ENCODE peak calls at places on chromosome 16, in five cellular contexts. One of them, this sample, is unnamed.

GRCh38 chr16:67027046-67027445 is 1.9 kb upstream of the CBFB start:
- DNase-seq in HepG2: no peak
- DNase-seq in GM12878: no peak
- DNase-seq in SK-N-SH: no peak
- DNase-seq in K562: no peak
- DNase-seq in this sample: no peak

GRCh38 chr16:7590934-7591333 is 258.3 kb downstream of the RBFOX1 start:
- DNase-seq in SK-N-SH: no peak
- DNase-seq in HepG2: no peak
- DNase-seq in GM12878: no peak
- DNase-seq in K562: no peak
- DNase-seq in this sample: no peak

GRCh38 chr16:51034481-51035109 is 116.5 kb downstream of the SALL1 start:
- DNase-seq in HepG2: no peak
- DNase-seq in SK-N-SH: no peak
- DNase-seq in K562: no peak
- DNase-seq in GM12878: no peak
- DNase-seq in this sample: no peak

GRCh38 chr16:14628806-14629611 is 1.1 kb downstream of the PARN start:
- DNase-seq in HepG2: no peak
- DNase-seq in GM12878: no peak
- DNase-seq in K562: no peak
- DNase-seq in SK-N-SH: peak; percentile 17
- DNase-seq in this sample: no peak

GRCh38 chr16:15976929-15977637 is 27.7 kb downstream of the ABCC1 start:
- DNase-seq in K562: no peak
- DNase-seq in GM12878: no peak
- DNase-seq in SK-N-SH: no peak
- DNase-seq in HepG2: no peak
- DNase-seq in this sample: no peak

GRCh38 chr16:69408451-69408850 is 16.0 kb upstream of the CYB5B start:
- DNase-seq in SK-N-SH: no peak
- DNase-seq in HepG2: no peak
- DNase-seq in GM12878: no peak
- DNase-seq in K562: no peak
- DNase-seq in this sample: peak; percentile 93

GRCh38 chr16:54630284-54630967 is 300.2 kb upstream of the IRX5 start:
- DNase-seq in GM12878: no peak
- DNase-seq in K562: no peak
- DNase-seq in HepG2: no peak
- DNase-seq in SK-N-SH: no peak
- DNase-seq in this sample: no peak

GRCh38 chr16:20538181-20538580 is 38.0 kb downstream of the ACSM2B start:
- DNase-seq in K562: no peak
- DNase-seq in GM12878: no peak
- DNase-seq in HepG2: peak; percentile 63
- DNase-seq in SK-N-SH: no peak
- DNase-seq in this sample: no peak

GRCh38 chr16:83147244-83147643 is 520.5 kb downstream of the CDH13 start:
- DNase-seq in HepG2: no peak
- DNase-seq in K562: no peak
- DNase-seq in SK-N-SH: no peak
- DNase-seq in GM12878: no peak
- DNase-seq in this sample: no peak

GRCh38 chr16:67950335-67950843 is 6.5 kb upstream of the LCAT start:
- DNase-seq in SK-N-SH: no peak
- DNase-seq in GM12878: no peak
- DNase-seq in HepG2: no peak
- DNase-seq in K562: no peak
- DNase-seq in this sample: no peak

GRCh38 chr16:88061346-88062110 is 110.3 kb downstream of the BANP start:
- DNase-seq in GM12878: no peak
- DNase-seq in SK-N-SH: no peak
- DNase-seq in HepG2: no peak
- DNase-seq in K562: no peak
- DNase-seq in this sample: no peak

GRCh38 chr16:52469775-52470174 is 77.2 kb downstream of the TOX3 start:
- DNase-seq in HepG2: peak; percentile 38
- DNase-seq in GM12878: no peak
- DNase-seq in K562: no peak
- DNase-seq in SK-N-SH: no peak
- DNase-seq in this sample: no peak

GRCh38 chr16:23679274-23679985 is 741 bp downstream of the PLK1 start:
- DNase-seq in K562: peak; percentile 89
- DNase-seq in HepG2: peak; percentile 63
- DNase-seq in SK-N-SH: peak; percentile 71
- DNase-seq in GM12878: no peak
- DNase-seq in this sample: no peak

GRCh38 chr16:61181982-61182381 is 854.3 kb downstream of the CDH8 start:
- DNase-seq in K562: no peak
- DNase-seq in SK-N-SH: no peak
- DNase-seq in GM12878: no peak
- DNase-seq in HepG2: no peak
- DNase-seq in this sample: no peak

GRCh38 chr16:27235055-27235937 is 32.0 kb downstream of the KDM8 start:
- DNase-seq in SK-N-SH: peak; percentile 71
- DNase-seq in GM12878: peak; percentile 38
- DNase-seq in HepG2: peak; percentile 60
- DNase-seq in K562: peak; percentile 79
- DNase-seq in this sample: peak; percentile 37

GRCh38 chr16:30925646-30926332 is 2.4 kb downstream of the FBXL19 start:
- DNase-seq in GM12878: no peak
- DNase-seq in SK-N-SH: no peak
- DNase-seq in K562: no peak
- DNase-seq in HepG2: no peak
- DNase-seq in this sample: no peak

GRCh38 chr16:56203052-56203451 is 11.8 kb downstream of the GNAO1 start:
- DNase-seq in K562: peak; percentile 60
- DNase-seq in HepG2: peak; percentile 63
- DNase-seq in GM12878: no peak
- DNase-seq in SK-N-SH: peak; percentile 44
- DNase-seq in this sample: peak; percentile 16

GRCh38 chr16:68642436-68643064 is 2.6 kb upstream of the CDH3 start:
- DNase-seq in HepG2: no peak
- DNase-seq in K562: no peak
- DNase-seq in GM12878: no peak
- DNase-seq in SK-N-SH: peak; percentile 72
- DNase-seq in this sample: no peak

GRCh38 chr16:67397451-67397801 is 4.1 kb upstream of the TPPP3 start:
- DNase-seq in SK-N-SH: no peak
- DNase-seq in K562: no peak
- DNase-seq in HepG2: no peak
- DNase-seq in GM12878: no peak
- DNase-seq in this sample: no peak

DNA sequence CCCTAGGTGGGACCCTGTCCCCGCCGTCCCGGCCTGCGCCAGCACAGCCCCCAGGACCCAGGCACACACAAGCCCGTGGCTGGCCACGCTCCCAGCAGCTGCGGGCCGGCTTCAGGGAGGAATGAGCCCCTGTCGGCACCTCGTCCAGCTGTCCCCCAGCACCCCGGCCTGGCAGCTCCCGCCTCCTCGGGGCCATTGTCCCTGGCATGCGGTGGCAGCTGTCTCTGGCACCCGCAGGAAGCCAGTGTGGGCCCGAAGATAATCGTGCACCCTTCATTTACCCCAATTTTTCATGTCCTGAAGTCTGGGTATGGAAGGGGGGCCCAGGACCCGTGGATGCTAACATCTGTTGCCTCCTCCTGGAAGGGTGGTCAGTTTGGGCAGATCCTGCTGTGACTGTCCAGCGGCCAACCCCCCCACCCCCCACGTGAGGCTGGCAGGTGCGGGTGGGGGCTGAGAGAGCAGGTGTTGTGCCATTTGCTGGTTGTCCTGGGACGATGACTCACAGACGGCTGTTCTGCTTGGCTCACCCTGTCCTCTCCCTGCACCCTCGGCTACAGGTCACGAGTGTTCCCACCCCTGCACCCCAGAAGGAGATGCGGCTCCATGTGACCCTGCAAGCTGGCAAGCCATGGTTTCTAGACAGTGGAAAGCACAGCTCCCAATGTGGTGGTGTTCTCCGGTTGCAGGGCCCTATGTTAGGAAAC is 4.0 kb upstream of the LMF1 start:
- DNase-seq in HepG2: no peak
- DNase-seq in K562: no peak
- DNase-seq in SK-N-SH: peak; percentile 36
- DNase-seq in GM12878: no peak
- DNase-seq in this sample: no peak
- TF ChIP-seq ZBTB33 in HepG2: no peak
- TF ChIP-seq ZBTB33 in K562: no peak
- TF ChIP-seq ZBTB33 in SK-N-SH: no peak
- TF ChIP-seq ZBTB33 in GM12878: no peak
- TF ChIP-seq ZBTB33 in this sample: no peak

GRCh38 chr16:86511317-86512161 is 1.2 kb downstream of the FOXF1 start:
- DNase-seq in K562: no peak
- DNase-seq in HepG2: no peak
- DNase-seq in SK-N-SH: no peak
- DNase-seq in GM12878: no peak
- DNase-seq in this sample: no peak

GRCh38 chr16:86508947-86509758 is 1.2 kb upstream of the FOXF1 start:
- DNase-seq in GM12878: no peak
- DNase-seq in SK-N-SH: no peak
- DNase-seq in K562: no peak
- DNase-seq in HepG2: no peak
- DNase-seq in this sample: peak; percentile 32

GRCh38 chr16:86508028-86508946 is 2.0 kb upstream of the FOXF1 start:
- DNase-seq in HepG2: no peak
- DNase-seq in K562: no peak
- DNase-seq in SK-N-SH: no peak
- DNase-seq in GM12878: no peak
- DNase-seq in this sample: no peak

GRCh38 chr16:86510465-86511261 is at the start of gene FOXF1:
- DNase-seq in SK-N-SH: no peak
- DNase-seq in GM12878: no peak
- DNase-seq in K562: no peak
- DNase-seq in HepG2: no peak
- DNase-seq in this sample: no peak

DNA sequence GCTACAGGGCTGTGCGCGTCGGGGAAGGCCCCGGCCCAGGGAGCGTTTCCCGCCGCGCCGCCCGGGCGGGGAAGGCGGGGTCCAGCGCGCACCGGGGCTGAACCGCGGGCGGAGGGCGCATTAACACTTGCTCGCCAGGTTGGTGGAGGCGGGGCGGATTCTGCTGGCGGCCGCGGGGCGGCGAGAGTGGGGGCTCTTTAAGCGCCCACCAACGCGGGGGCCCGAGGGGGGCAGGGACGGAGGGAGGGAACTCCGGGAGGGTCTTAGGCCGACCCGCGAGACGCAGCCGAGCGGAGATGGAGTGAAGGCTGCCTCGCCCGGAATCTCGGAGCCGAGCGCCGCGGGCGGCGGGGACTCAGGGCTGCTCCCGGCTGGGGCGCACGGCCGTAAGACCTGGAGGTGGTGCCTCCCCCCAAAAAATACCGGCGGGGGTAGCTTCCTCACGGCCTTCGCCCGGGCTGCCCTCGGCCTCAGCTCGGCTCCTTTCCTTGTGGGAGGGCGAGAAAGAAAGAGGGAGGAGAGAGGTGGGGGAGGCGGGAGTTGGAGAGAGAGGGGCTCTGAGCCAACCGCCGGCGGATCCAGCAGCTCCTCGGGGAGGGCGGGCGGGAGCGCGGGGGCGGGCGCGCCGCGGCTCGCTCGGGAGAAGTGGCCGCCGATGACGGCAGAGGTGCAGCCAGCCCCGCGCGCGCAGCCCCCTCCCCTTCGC is 415 bp upstream of the FOXF1 start:
- DNase-seq in SK-N-SH: no peak
- DNase-seq in HepG2: no peak
- DNase-seq in GM12878: no peak
- DNase-seq in K562: no peak
- DNase-seq in this sample: no peak
- TF ChIP-seq YY1 in SK-N-SH: no peak
- TF ChIP-seq YY1 in HepG2: no peak
- TF ChIP-seq YY1 in GM12878: no peak
- TF ChIP-seq YY1 in K562: no peak
- TF ChIP-seq YY1 in this sample: no peak

GRCh38 chr16:65062736-65063583 is 58.9 kb downstream of the CDH11 start:
- DNase-seq in K562: no peak
- DNase-seq in HepG2: no peak
- DNase-seq in GM12878: no peak
- DNase-seq in SK-N-SH: no peak
- DNase-seq in this sample: no peak

GRCh38 chr16:65066646-65067045 is 55.2 kb downstream of the CDH11 start:
- DNase-seq in SK-N-SH: no peak
- DNase-seq in HepG2: no peak
- DNase-seq in K562: no peak
- DNase-seq in GM12878: no peak
- DNase-seq in this sample: no peak

GRCh38 chr16:65064131-65064530 is 57.7 kb downstream of the CDH11 start:
- DNase-seq in HepG2: no peak
- DNase-seq in SK-N-SH: no peak
- DNase-seq in K562: no peak
- DNase-seq in GM12878: no peak
- DNase-seq in this sample: no peak

GRCh38 chr16:65061935-65062334 is 59.9 kb downstream of the CDH11 start:
- DNase-seq in K562: no peak
- DNase-seq in HepG2: no peak
- DNase-seq in GM12878: no peak
- DNase-seq in SK-N-SH: no peak
- DNase-seq in this sample: no peak

GRCh38 chr16:65065031-65065430 is 56.8 kb downstream of the CDH11 start:
- DNase-seq in GM12878: no peak
- DNase-seq in SK-N-SH: no peak
- DNase-seq in K562: no peak
- DNase-seq in HepG2: no peak
- DNase-seq in this sample: no peak
- TF ChIP-seq ZBTB33 in GM12878: no peak
- TF ChIP-seq ZBTB33 in SK-N-SH: no peak
- TF ChIP-seq ZBTB33 in K562: no peak
- TF ChIP-seq ZBTB33 in HepG2: no peak
- TF ChIP-seq ZBTB33 in this sample: no peak

GRCh38 chr16:86680137-86680536 is 101.8 kb downstream of the FOXL1 start:
- DNase-seq in GM12878: no peak
- DNase-seq in SK-N-SH: no peak
- DNase-seq in HepG2: no peak
- DNase-seq in K562: no peak
- DNase-seq in this sample: no peak

GRCh38 chr16:86679490-86679889 is 101.1 kb downstream of the FOXL1 start:
- DNase-seq in GM12878: no peak
- DNase-seq in SK-N-SH: no peak
- DNase-seq in K562: no peak
- DNase-seq in HepG2: no peak
- DNase-seq in this sample: no peak

GRCh38 chr16:86682219-86682904 is 104.0 kb downstream of the FOXL1 start:
- DNase-seq in HepG2: no peak
- DNase-seq in GM12878: no peak
- DNase-seq in K562: no peak
- DNase-seq in SK-N-SH: no peak
- DNase-seq in this sample: no peak

GRCh38 chr16:86680661-86681439 is 102.5 kb downstream of the FOXL1 start:
- DNase-seq in GM12878: no peak
- DNase-seq in SK-N-SH: no peak
- DNase-seq in HepG2: no peak
- DNase-seq in K562: no peak
- DNase-seq in this sample: no peak

DNA sequence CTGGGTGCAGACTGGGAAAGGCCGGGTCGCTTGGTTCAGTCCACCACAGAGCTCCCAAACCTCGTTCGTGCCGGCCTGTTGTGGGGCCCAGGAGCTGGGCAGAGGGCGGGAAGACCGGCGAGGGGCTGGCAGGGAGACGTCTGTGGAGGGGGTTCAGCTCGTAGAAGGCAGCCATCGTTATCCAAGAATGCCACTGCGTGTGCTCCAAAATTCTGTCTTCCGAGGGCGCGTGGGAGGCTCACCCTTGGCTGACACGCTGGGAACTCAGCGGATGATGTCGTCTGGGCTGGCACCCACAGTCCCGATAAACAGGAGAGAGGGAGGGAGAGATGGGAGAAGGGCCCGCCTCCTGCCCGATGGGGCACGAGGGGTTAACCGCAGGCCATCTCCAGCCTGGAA is 103.1 kb downstream of the FOXL1 start:
- DNase-seq in GM12878: no peak
- DNase-seq in HepG2: no peak
- DNase-seq in K562: no peak
- DNase-seq in SK-N-SH: no peak
- DNase-seq in this sample: no peak
- TF ChIP-seq YY1 in GM12878: no peak
- TF ChIP-seq YY1 in HepG2: no peak
- TF ChIP-seq YY1 in K562: no peak
- TF ChIP-seq YY1 in SK-N-SH: no peak
- TF ChIP-seq YY1 in this sample: no peak